ENCODE peak calls at places on chromosomes 12 and 14, in eight cellular contexts. O, G, P, I, M, W, Q and D are unnamed samples.

GRCh38 chr12:129193263-129193871 is 340.1 kb downstream of the GLT1D1 start:
- DNase-seq in O (no peak), G (no peak), P (no peak), I (no peak), M (no peak), W (no peak), Q (peak), D (no peak)

GRCh38 chr12:78671295-78671694 is 193.3 kb upstream of the SYT1 start:
- DNase-seq in O (no peak), G (no peak), P (no peak), I (no peak), M (no peak), W (no peak), Q (peak), D (no peak)

GRCh38 chr12:6340745-6341438 is 984 bp downstream of the TNFRSF1A start:
- DNase-seq in O (no peak), G (no peak), P (no peak), I (no peak), M (no peak), W (no peak), Q (no peak), D (no peak)

GRCh38 chr12:108134744-108135143 is 5.7 kb downstream of the WSCD2 start:
- DNase-seq in O (no peak), G (no peak), P (no peak), I (no peak), M (no peak), W (no peak), Q (no peak), D (no peak)

GRCh38 chr12:59076611-59077010 is 156.3 kb upstream of the LRIG3 start:
- DNase-seq in O (no peak), G (no peak), P (no peak), I (no peak), M (no peak), W (no peak), Q (no peak), D (no peak)

GRCh38 chr14:24960816-24961215 is 89.1 kb downstream of the STXBP6 start:
- DNase-seq in O (no peak), G (no peak), P (no peak), I (no peak), M (no peak), W (no peak), Q (no peak), D (no peak)

GRCh38 chr12:83197483-83197914 is 510.8 kb downstream of the TMTC2 start:
- DNase-seq in O (no peak), G (no peak), P (no peak), I (no peak), M (no peak), W (no peak), Q (no peak), D (no peak)

GRCh38 chr14:50347521-50347920 is 35.4 kb downstream of the DMAC2L start:
- DNase-seq in O (no peak), G (no peak), P (no peak), I (no peak), M (no peak), W (no peak), Q (peak), D (no peak)

GRCh38 chr12:93080994-93081809 is 152.1 kb upstream of the EEA1 start:
- DNase-seq in O (no peak), G (no peak), P (no peak), I (no peak), M (no peak), W (no peak), Q (peak), D (no peak)

GRCh38 chr12:28172434-28173030 is 17.7 kb upstream of the CCDC91 start:
- DNase-seq in O (no peak), G (peak), P (no peak), I (no peak), M (no peak), W (no peak), Q (peak), D (no peak)

GRCh38 chr12:129901256-129901655 is 2.6 kb downstream of the TMEM132D start:
- DNase-seq in O (no peak), G (no peak), P (no peak), I (no peak), M (no peak), W (no peak), Q (peak), D (no peak)

GRCh38 chr12:16605666-16606116 is 271 bp downstream of the LMO3 start:
- DNase-seq in O (no peak), G (no peak), P (no peak), I (no peak), M (no peak), W (no peak), Q (peak), D (no peak)

GRCh38 chr12:991350-992278 is 591 bp downstream of the ERC1 start:
- DNase-seq in O (no peak), G (no peak), P (no peak), I (no peak), M (peak), W (peak), Q (peak), D (peak)

GRCh38 chr12:69510176-69510827 is 40.1 kb downstream of the FRS2 start:
- DNase-seq in O (no peak), G (no peak), P (no peak), I (no peak), M (no peak), W (no peak), Q (no peak), D (no peak)

GRCh38 chr12:91422107-91422506 is 239.5 kb upstream of the DCN start:
- DNase-seq in O (no peak), G (no peak), P (no peak), I (no peak), M (no peak), W (no peak), Q (no peak), D (no peak)